ENCODE peak calls at places on chromosomes 5 and 9, in nine cellular contexts. One of them, this sample, is unnamed.
A peak's percentile ranks its signal among the peaks of the same experiment; 100 is the strongest.

GRCh38 chr9:99822596-99823391 is 1.1 kb downstream of the NR4A3 start:
- DNase-seq in A549: peak; percentile 43
- DNase-seq in H1: peak; percentile 84
- DNase-seq in heart left ventricle: peak; percentile 40
- DNase-seq in sigmoid colon: peak; percentile 75
- DNase-seq in tibial nerve: peak; percentile 21
- DNase-seq in IMR-90: peak; percentile 51
- DNase-seq in HepG2: peak; percentile 9
- DNase-seq in prostate gland: peak; percentile 16
- DNase-seq in this sample: no peak

GRCh38 chr5:173891367-173891766 is 3.2 kb downstream of the CPEB4 start:
- DNase-seq in A549: no peak
- DNase-seq in H1: no peak
- DNase-seq in heart left ventricle: no peak
- DNase-seq in sigmoid colon: no peak
- DNase-seq in tibial nerve: no peak
- DNase-seq in IMR-90: no peak
- DNase-seq in HepG2: no peak
- DNase-seq in prostate gland: no peak
- DNase-seq in this sample: no peak

GRCh38 chr5:78419396-78419795 is 59.0 kb downstream of the SCAMP1 start:
- DNase-seq in A549: no peak
- DNase-seq in H1: no peak
- DNase-seq in heart left ventricle: no peak
- DNase-seq in sigmoid colon: no peak
- DNase-seq in tibial nerve: no peak
- DNase-seq in IMR-90: no peak
- DNase-seq in HepG2: no peak
- DNase-seq in prostate gland: no peak
- DNase-seq in this sample: no peak

GRCh38 chr9:114304416-114305188 is 18.3 kb upstream of the ORM1 start:
- DNase-seq in A549: no peak
- DNase-seq in H1: peak; percentile 24
- DNase-seq in heart left ventricle: no peak
- DNase-seq in sigmoid colon: no peak
- DNase-seq in tibial nerve: no peak
- DNase-seq in IMR-90: no peak
- DNase-seq in HepG2: no peak
- DNase-seq in prostate gland: no peak
- DNase-seq in this sample: peak; percentile 85

GRCh38 chr9:95754533-95755420 is 120.7 kb upstream of the ERCC6L2 start:
- DNase-seq in A549: no peak
- DNase-seq in H1: no peak
- DNase-seq in heart left ventricle: no peak
- DNase-seq in sigmoid colon: no peak
- DNase-seq in tibial nerve: no peak
- DNase-seq in IMR-90: no peak
- DNase-seq in HepG2: no peak
- DNase-seq in prostate gland: no peak
- DNase-seq in this sample: no peak

GRCh38 chr9:73451003-73451402 is 299.3 kb downstream of the ANXA1 start:
- DNase-seq in A549: no peak
- DNase-seq in H1: no peak
- DNase-seq in heart left ventricle: no peak
- DNase-seq in sigmoid colon: no peak
- DNase-seq in tibial nerve: no peak
- DNase-seq in IMR-90: no peak
- DNase-seq in HepG2: no peak
- DNase-seq in prostate gland: no peak
- DNase-seq in this sample: no peak

GRCh38 chr5:138177936-138178515 is 404 bp downstream of the BRD8 start:
- DNase-seq in A549: peak; percentile 43
- DNase-seq in H1: no peak
- DNase-seq in heart left ventricle: no peak
- DNase-seq in sigmoid colon: no peak
- DNase-seq in tibial nerve: no peak
- DNase-seq in IMR-90: peak; percentile 18
- DNase-seq in HepG2: peak; percentile 23
- DNase-seq in prostate gland: peak; percentile 33
- DNase-seq in this sample: no peak

GRCh38 chr5:52693279-52693678 is 94.4 kb upstream of the ITGA1 start:
- DNase-seq in A549: no peak
- DNase-seq in H1: no peak
- DNase-seq in heart left ventricle: peak; percentile 46
- DNase-seq in sigmoid colon: peak; percentile 66
- DNase-seq in tibial nerve: peak; percentile 34
- DNase-seq in IMR-90: peak; percentile 45
- DNase-seq in HepG2: peak; percentile 30
- DNase-seq in prostate gland: no peak
- DNase-seq in this sample: no peak

GRCh38 chr5:146541956-146542849 is 26.2 kb upstream of the GPR151 start:
- DNase-seq in A549: peak; percentile 69
- DNase-seq in H1: peak; percentile 93
- DNase-seq in heart left ventricle: peak; percentile 51
- DNase-seq in sigmoid colon: peak; percentile 77
- DNase-seq in tibial nerve: peak; percentile 79
- DNase-seq in IMR-90: peak; percentile 47
- DNase-seq in HepG2: peak; percentile 38
- DNase-seq in prostate gland: peak; percentile 66
- DNase-seq in this sample: no peak

GRCh38 chr5:1857256-1857600 is 25.5 kb downstream of the IRX4 start:
- DNase-seq in A549: no peak
- DNase-seq in H1: no peak
- DNase-seq in heart left ventricle: no peak
- DNase-seq in sigmoid colon: no peak
- DNase-seq in tibial nerve: no peak
- DNase-seq in IMR-90: no peak
- DNase-seq in HepG2: no peak
- DNase-seq in prostate gland: no peak
- DNase-seq in this sample: no peak

GRCh38 chr5:1853531-1853930 is 29.2 kb downstream of the IRX4 start:
- DNase-seq in A549: no peak
- DNase-seq in H1: no peak
- DNase-seq in heart left ventricle: no peak
- DNase-seq in sigmoid colon: no peak
- DNase-seq in tibial nerve: no peak
- DNase-seq in IMR-90: no peak
- DNase-seq in HepG2: no peak
- DNase-seq in prostate gland: no peak
- DNase-seq in this sample: no peak

GRCh38 chr5:1855075-1855474 is 27.6 kb downstream of the IRX4 start:
- DNase-seq in A549: no peak
- DNase-seq in H1: no peak
- DNase-seq in heart left ventricle: no peak
- DNase-seq in sigmoid colon: no peak
- DNase-seq in tibial nerve: no peak
- DNase-seq in IMR-90: no peak
- DNase-seq in HepG2: no peak
- DNase-seq in prostate gland: no peak
- DNase-seq in this sample: no peak

GRCh38 chr5:1856596-1857255 is 26.0 kb downstream of the IRX4 start:
- DNase-seq in A549: no peak
- DNase-seq in H1: no peak
- DNase-seq in heart left ventricle: no peak
- DNase-seq in sigmoid colon: no peak
- DNase-seq in tibial nerve: no peak
- DNase-seq in IMR-90: no peak
- DNase-seq in HepG2: no peak
- DNase-seq in prostate gland: no peak
- DNase-seq in this sample: no peak

DNA sequence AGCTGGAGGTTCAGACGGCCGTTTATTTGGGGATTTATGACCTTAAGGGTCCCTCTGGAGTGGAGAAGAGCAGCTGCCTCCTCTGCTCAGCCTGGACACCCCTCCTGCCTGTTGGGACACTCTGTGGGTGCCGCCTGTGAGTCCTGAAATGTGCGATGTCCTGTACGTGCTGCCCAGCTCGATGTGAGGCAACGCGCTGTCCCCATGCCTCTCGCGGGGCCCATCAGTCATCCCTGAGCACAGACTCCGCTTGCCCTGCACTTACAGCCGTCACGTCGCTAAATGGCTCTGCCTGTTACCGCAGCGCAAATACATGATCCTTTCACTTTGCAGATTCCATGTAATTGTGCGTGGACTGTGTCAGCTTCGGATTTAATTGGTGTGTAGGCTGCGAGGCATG is 27.2 kb downstream of the IRX4 start:
- DNase-seq in A549: no peak
- DNase-seq in H1: no peak
- DNase-seq in heart left ventricle: no peak
- DNase-seq in sigmoid colon: no peak
- DNase-seq in tibial nerve: no peak
- DNase-seq in IMR-90: no peak
- DNase-seq in HepG2: no peak
- DNase-seq in prostate gland: no peak
- DNase-seq in this sample: no peak
- H3K27ac ChIP-seq in A549: no peak overlapping the region
- H3K27ac ChIP-seq in H1: no peak overlapping the region
- H3K27ac ChIP-seq in heart left ventricle: no peak overlapping the region
- H3K27ac ChIP-seq in sigmoid colon: no peak overlapping the region
- H3K27ac ChIP-seq in tibial nerve: no peak overlapping the region
- H3K27ac ChIP-seq in IMR-90: no peak overlapping the region
- H3K27ac ChIP-seq in HepG2: no peak overlapping the region
- H3K27ac ChIP-seq in prostate gland: no peak overlapping the region
- H3K27ac ChIP-seq in this sample: no peak overlapping the region

GRCh38 chr9:121288874-121289553 is 21.1 kb downstream of the GSN start:
- DNase-seq in A549: no peak
- DNase-seq in H1: peak; percentile 67
- DNase-seq in heart left ventricle: peak; percentile 67
- DNase-seq in sigmoid colon: peak; percentile 94
- DNase-seq in tibial nerve: peak; percentile 53
- DNase-seq in IMR-90: peak; percentile 74
- DNase-seq in HepG2: peak; percentile 83
- DNase-seq in prostate gland: peak; percentile 72
- DNase-seq in this sample: no peak

GRCh38 chr9:121286688-121286972 is 18.7 kb downstream of the GSN start:
- DNase-seq in A549: no peak
- DNase-seq in H1: no peak
- DNase-seq in heart left ventricle: no peak
- DNase-seq in sigmoid colon: no peak
- DNase-seq in tibial nerve: no peak
- DNase-seq in IMR-90: no peak
- DNase-seq in HepG2: no peak
- DNase-seq in prostate gland: no peak
- DNase-seq in this sample: no peak

GRCh38 chr9:121285835-121286687 is 18.1 kb downstream of the GSN start:
- DNase-seq in A549: no peak
- DNase-seq in H1: peak; percentile 61
- DNase-seq in heart left ventricle: peak; percentile 80
- DNase-seq in sigmoid colon: peak; percentile 93
- DNase-seq in tibial nerve: peak; percentile 68
- DNase-seq in IMR-90: peak; percentile 56
- DNase-seq in HepG2: no peak
- DNase-seq in prostate gland: peak; percentile 45
- DNase-seq in this sample: no peak

GRCh38 chr9:121288557-121288873 is 20.6 kb downstream of the GSN start:
- DNase-seq in A549: no peak
- DNase-seq in H1: no peak
- DNase-seq in heart left ventricle: no peak
- DNase-seq in sigmoid colon: no peak
- DNase-seq in tibial nerve: no peak
- DNase-seq in IMR-90: no peak
- DNase-seq in HepG2: no peak
- DNase-seq in prostate gland: no peak
- DNase-seq in this sample: no peak

DNA sequence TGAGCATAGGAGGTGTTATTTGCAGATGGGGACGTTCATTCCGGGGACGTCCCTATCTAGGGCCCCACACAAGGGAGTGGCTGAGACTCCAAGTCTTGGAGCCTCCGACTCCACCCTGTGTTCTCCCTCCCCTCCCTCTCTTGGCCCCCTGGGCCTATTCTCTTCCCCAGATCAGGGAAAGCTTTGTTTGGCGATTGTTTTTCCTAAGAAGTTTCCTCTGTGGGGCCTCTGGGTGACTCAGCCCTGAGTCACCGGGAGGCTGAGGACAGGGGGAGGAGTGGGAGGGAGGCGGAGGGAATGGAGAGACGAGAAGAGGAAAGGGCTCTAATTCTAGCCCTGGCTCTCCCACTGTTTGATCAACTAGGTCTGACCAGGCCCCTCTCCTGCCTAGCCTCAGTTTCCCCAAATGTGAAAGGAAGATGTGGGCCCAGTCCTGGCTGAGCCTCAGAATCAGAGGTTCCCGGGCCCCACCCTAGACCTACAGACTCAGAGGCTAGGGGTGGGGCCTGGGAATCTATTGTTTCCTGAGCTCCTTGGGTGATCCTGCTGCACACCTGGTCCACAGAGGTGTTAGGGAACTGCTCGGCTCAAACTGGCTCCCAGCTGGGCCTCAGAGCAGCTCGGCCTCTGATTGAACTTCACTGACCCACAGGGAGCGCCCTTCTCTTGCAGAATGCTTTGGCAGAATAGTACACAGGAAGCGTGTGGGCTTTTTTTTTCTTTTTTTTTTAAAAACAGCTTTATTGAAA is 19.2 kb downstream of the GSN start:
- DNase-seq in A549: peak; percentile 97
- DNase-seq in H1: peak; percentile 77
- DNase-seq in heart left ventricle: peak; percentile 87
- DNase-seq in sigmoid colon: peak; percentile 94
- DNase-seq in tibial nerve: peak; percentile 84
- DNase-seq in IMR-90: peak; percentile 95
- DNase-seq in HepG2: peak; percentile 86
- DNase-seq in prostate gland: peak; percentile 73
- DNase-seq in this sample: no peak
- TF ChIP-seq POLR2A in A549: no peak
- TF ChIP-seq POLR2A in H1: no peak
- TF ChIP-seq POLR2A in heart left ventricle: no peak
- TF ChIP-seq POLR2A in sigmoid colon: peak; percentile 11
- TF ChIP-seq POLR2A in tibial nerve: peak; percentile 39
- TF ChIP-seq POLR2A in IMR-90: no peak
- TF ChIP-seq POLR2A in HepG2: no peak
- TF ChIP-seq POLR2A in prostate gland: peak; percentile 26
- TF ChIP-seq POLR2A in this sample: peak; percentile 1

DNA sequence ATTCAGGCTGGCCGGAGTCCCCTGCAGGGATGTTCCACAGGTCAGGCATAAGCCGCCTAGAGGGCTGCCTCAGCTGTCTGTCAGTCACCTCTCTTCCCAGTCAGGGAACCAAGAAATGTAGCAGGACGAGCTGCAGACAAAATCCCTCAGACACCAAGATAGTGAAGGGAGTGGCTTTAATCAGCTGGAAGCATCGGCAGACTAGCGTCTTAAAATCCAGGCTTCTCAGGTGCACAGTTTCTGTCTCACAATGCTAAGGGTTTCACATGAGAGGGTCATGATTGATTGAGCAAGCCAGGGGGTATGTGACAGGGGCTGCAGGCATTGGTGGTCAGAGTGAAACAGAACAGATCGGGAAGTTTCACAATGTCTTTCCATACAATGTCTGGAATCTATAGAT is 247.2 kb downstream of the CDH10 start:
- DNase-seq in A549: no peak
- DNase-seq in H1: no peak
- DNase-seq in heart left ventricle: no peak
- DNase-seq in sigmoid colon: no peak
- DNase-seq in tibial nerve: no peak
- DNase-seq in IMR-90: no peak
- DNase-seq in HepG2: no peak
- DNase-seq in prostate gland: no peak
- DNase-seq in this sample: no peak
- H3K27ac ChIP-seq in A549: no peak overlapping the region
- H3K27ac ChIP-seq in H1: no peak overlapping the region
- H3K27ac ChIP-seq in heart left ventricle: no peak overlapping the region
- H3K27ac ChIP-seq in sigmoid colon: no peak overlapping the region
- H3K27ac ChIP-seq in tibial nerve: no peak overlapping the region
- H3K27ac ChIP-seq in IMR-90: no peak overlapping the region
- H3K27ac ChIP-seq in HepG2: no peak overlapping the region
- H3K27ac ChIP-seq in prostate gland: no peak overlapping the region
- H3K27ac ChIP-seq in this sample: no peak overlapping the region

GRCh38 chr5:23385036-23385435 is 122.4 kb upstream of the PRDM9 start:
- DNase-seq in A549: no peak
- DNase-seq in H1: no peak
- DNase-seq in heart left ventricle: no peak
- DNase-seq in sigmoid colon: no peak
- DNase-seq in tibial nerve: no peak
- DNase-seq in IMR-90: no peak
- DNase-seq in HepG2: no peak
- DNase-seq in prostate gland: no peak
- DNase-seq in this sample: no peak
- TF ChIP-seq POLR2A in A549: no peak
- TF ChIP-seq POLR2A in H1: no peak
- TF ChIP-seq POLR2A in heart left ventricle: no peak
- TF ChIP-seq POLR2A in sigmoid colon: no peak
- TF ChIP-seq POLR2A in tibial nerve: no peak
- TF ChIP-seq POLR2A in IMR-90: no peak
- TF ChIP-seq POLR2A in HepG2: no peak
- TF ChIP-seq POLR2A in prostate gland: no peak
- TF ChIP-seq POLR2A in this sample: no peak